ENCODE peak calls at places on chromosomes 13 and 19, in seven cellular contexts. S is AG04450, H is hypothalamus, V is neuronal stem cell, C is GM12891, M is GM23338, O is NCI-H69. B is an unnamed sample.

GRCh38 chr13:81395368-81395767 is 1054.4 kb upstream of the SPRY2 start:
- DNase-seq in S (no peak), H (no peak), V (no peak), C (no peak), M (peak; percentile 79), O (peak; percentile 63), B (peak; percentile 68)

GRCh38 chr19:1110809-1111640 is 7.2 kb downstream of the GPX4 start:
- DNase-seq in S (no peak), H (no peak), V (no peak), C (no peak), M (no peak), O (no peak), B (no peak)

GRCh38 chr19:51138549-51138979 is 3.5 kb upstream of the SIGLEC7 start:
- DNase-seq in S (no peak), H (no peak), V (no peak), C (no peak), M (no peak), O (no peak), B (no peak)

GRCh38 chr19:3210347-3211017 is 14.0 kb upstream of the CELF5 start:
- DNase-seq in S (no peak), H (peak; percentile 24), V (no peak), C (peak; percentile 92), M (peak; percentile 84), O (peak; percentile 49), B (peak; percentile 46)

GRCh38 chr13:92137519-92137918 is 739.1 kb downstream of the GPC5 start:
- DNase-seq in S (no peak), H (no peak), V (no peak), C (no peak), M (no peak), O (peak; percentile 84), B (no peak)

GRCh38 chr19:5955638-5955935 is 22.4 kb downstream of the RANBP3 start:
- DNase-seq in S (no peak), H (no peak), V (no peak), C (no peak), M (no peak), O (peak; percentile 62), B (no peak)

GRCh38 chr13:101989798-101990350 is 412.0 kb downstream of the FGF14 start:
- DNase-seq in S (no peak), H (no peak), V (no peak), C (no peak), M (no peak), O (no peak), B (no peak)

GRCh38 chr13:50140742-50141659 is 125.8 kb downstream of the KCNRG start:
- DNase-seq in S (no peak), H (no peak), V (peak; percentile 17), C (no peak), M (peak; percentile 75), O (no peak), B (no peak)

GRCh38 chr13:113897161-113897560 is 33.3 kb upstream of the GAS6 start:
- DNase-seq in S (peak; percentile 97), H (no peak), V (no peak), C (no peak), M (no peak), O (no peak), B (peak; percentile 11)

GRCh38 chr13:34035676-34036325 is 217.9 kb downstream of the RFC3 start:
- DNase-seq in S (no peak), H (no peak), V (no peak), C (no peak), M (no peak), O (no peak), B (no peak)

GRCh38 chr13:44653261-44653660 is 77.1 kb upstream of the TSC22D1 start:
- DNase-seq in S (no peak), H (no peak), V (no peak), C (no peak), M (no peak), O (peak; percentile 12), B (no peak)

GRCh38 chr19:10651821-10652220 is 2.3 kb upstream of the ILF3 start:
- DNase-seq in S (no peak), H (no peak), V (no peak), C (no peak), M (no peak), O (peak; percentile 13), B (no peak)

GRCh38 chr19:34503546-34504272 is 22.2 kb downstream of the WTIP start:
- DNase-seq in S (no peak), H (no peak), V (no peak), C (no peak), M (no peak), O (no peak), B (no peak)

GRCh38 chr13:45040626-45041025 is 51.3 kb downstream of the GPALPP1 start:
- DNase-seq in S (no peak), H (no peak), V (no peak), C (no peak), M (no peak), O (no peak), B (no peak)

GRCh38 chr19:1057185-1057857 is 9.6 kb upstream of the ARHGAP45 start:
- DNase-seq in S (no peak), H (no peak), V (no peak), C (no peak), M (peak; percentile 83), O (peak; percentile 50), B (no peak)

GRCh38 chr19:21023901-21024300 is 3.4 kb downstream of the ZNF430 start:
- DNase-seq in S (no peak), H (no peak), V (no peak), C (no peak), M (no peak), O (no peak), B (no peak)

GRCh38 chr13:36131215-36131930 is at the start of gene DCLK1:
- DNase-seq in S (no peak), H (peak; percentile 51), V (peak; percentile 56), C (no peak), M (peak; percentile 87), O (peak; percentile 87), B (no peak)

GRCh38 chr13:111288276-111288675 is 32.2 kb upstream of the TEX29 start:
- DNase-seq in S (no peak), H (no peak), V (no peak), C (no peak), M (no peak), O (no peak), B (no peak)

GRCh38 chr19:17337675-17338439 is 504 bp downstream of the GTPBP3 start:
- DNase-seq in S (no peak), H (no peak), V (no peak), C (no peak), M (peak; percentile 70), O (peak; percentile 60), B (no peak)

GRCh38 chr13:48531416-48532145 is 1.3 kb downstream of the RCBTB2 start:
- DNase-seq in S (no peak), H (no peak), V (no peak), C (no peak), M (no peak), O (peak; percentile 49), B (no peak)

GRCh38 chr19:768424-768823 is 17.5 kb downstream of the MISP start:
- DNase-seq in S (peak; percentile 51), H (no peak), V (no peak), C (no peak), M (no peak), O (no peak), B (no peak)

GRCh38 chr13:89951341-89951740 is 1396.1 kb upstream of the MIR17HG start:
- DNase-seq in S (no peak), H (no peak), V (no peak), C (no peak), M (no peak), O (no peak), B (no peak)

GRCh38 chr19:14339741-14340140 is 41.5 kb upstream of the ADGRE5 start:
- DNase-seq in S (no peak), H (no peak), V (no peak), C (no peak), M (no peak), O (no peak), B (no peak)

GRCh38 chr19:33688657-33688992 is 66.9 kb downstream of the CHST8 start:
- DNase-seq in S (no peak), H (no peak), V (no peak), C (no peak), M (no peak), O (no peak), B (no peak)

GRCh38 chr13:27131202-27131623 is 40.4 kb downstream of the USP12 start:
- DNase-seq in S (no peak), H (no peak), V (no peak), C (peak; percentile 30), M (peak; percentile 45), O (peak; percentile 1), B (no peak)

GRCh38 chr19:27822336-27822735 is 1390.6 kb downstream of the UQCRFS1 start:
- DNase-seq in S (no peak), H (no peak), V (no peak), C (no peak), M (no peak), O (no peak), B (no peak)

GRCh38 chr19:690203-690602 is 5.0 kb downstream of the PRSS57 start:
- DNase-seq in S (no peak), H (no peak), V (no peak), C (no peak), M (no peak), O (no peak), B (no peak)

B was measured in COLO829.